ENCODE peak calls at places on chromosomes 1 and 21, in six cellular contexts. L, V, N, R, J and K are unnamed samples.

GRCh38 chr21:33434770-33435360 is 31.7 kb downstream of the IFNGR2 start:
- DNase-seq in L (no peak), V (no peak), J (no peak), R (peak), N (peak), K (no peak)

GRCh38 chr21:42835611-42836401 is 43.5 kb downstream of the WDR4 start:
- DNase-seq in R (no peak), L (peak), J (no peak), N (no peak), V (no peak), K (no peak)

GRCh38 chr1:214271174-214271858 is 9.6 kb upstream of the SMYD2 start:
- DNase-seq in J (no peak), V (peak), N (no peak), R (no peak), L (no peak), K (peak)

GRCh38 chr1:156140879-156141707 is 12.3 kb upstream of the SEMA4A start:
- DNase-seq in V (peak), L (no peak), R (no peak), N (peak), J (no peak), K (peak)

GRCh38 chr1:186763107-186763506 is 65.6 kb upstream of the PLA2G4A start:
- DNase-seq in N (peak), L (no peak), R (no peak), J (peak), V (no peak), K (no peak)

GRCh38 chr1:35178874-35179380 is 14.0 kb downstream of the SFPQ start:
- DNase-seq in N (no peak), R (no peak), L (no peak), J (no peak), V (no peak), K (no peak)

GRCh38 chr1:20371411-20371810 is 80.7 kb downstream of the VWA5B1 start:
- DNase-seq in L (no peak), R (no peak), J (no peak), V (peak), N (peak), K (peak)

GRCh38 chr1:220825819-220826551 is 39.3 kb downstream of the MTARC1 start:
- DNase-seq in J (no peak), N (peak), L (no peak), V (peak), R (no peak), K (no peak)

GRCh38 chr1:32240140-32240951 is 6.7 kb upstream of the FAM167B start:
- DNase-seq in L (peak), R (no peak), J (peak), V (peak), N (peak), K (peak)

GRCh38 chr1:3521426-3521825 is 67.0 kb downstream of the ARHGEF16 start:
- DNase-seq in N (no peak), J (no peak), V (no peak), L (no peak), R (no peak), K (no peak)

GRCh38 chr1:229225331-229225782 is 45.6 kb upstream of the RAB4A start:
- DNase-seq in V (no peak), L (peak), R (no peak), N (no peak), J (no peak), K (no peak)

GRCh38 chr21:41642399-41642798 is 124.5 kb downstream of the RIPK4 start:
- DNase-seq in J (no peak), V (no peak), N (no peak), R (no peak), L (no peak), K (no peak)

GRCh38 chr1:58848818-58849411 is 65.1 kb upstream of the JUN start:
- DNase-seq in L (no peak), V (no peak), N (peak), R (peak), J (peak), K (no peak)

GRCh38 chr21:45578811-45579381 is 36.7 kb upstream of the SLC19A1 start:
- DNase-seq in N (no peak), L (no peak), R (no peak), J (no peak), V (no peak), K (no peak)

GRCh38 chr1:22053861-22054770 is 1.6 kb downstream of the CDC42 start:
- DNase-seq in V (no peak), R (no peak), N (peak), L (no peak), J (no peak), K (no peak)

GRCh38 chr1:60343736-60344135 is 270.2 kb upstream of the C1orf87 start:
- DNase-seq in L (no peak), J (no peak), V (no peak), R (no peak), N (no peak), K (no peak)

GRCh38 chr1:154955039-154955717 is 721 bp downstream of the PBXIP1 start:
- DNase-seq in L (peak), J (peak), R (no peak), N (peak), V (peak), K (peak)

GRCh38 chr1:9881838-9882249 is 28.2 kb downstream of the CTNNBIP1 start:
- DNase-seq in J (no peak), L (no peak), V (no peak), N (peak), R (no peak), K (no peak)

GRCh38 chr1:5934058-5934884 is 58.0 kb downstream of the NPHP4 start:
- DNase-seq in N (no peak), R (no peak), J (no peak), L (no peak), V (no peak), K (no peak)

GRCh38 chr1:237042467-237042891 is 495 bp downstream of the RYR2 start:
- DNase-seq in V (no peak), L (no peak), N (no peak), J (no peak), R (no peak), K (no peak)

GRCh38 chr1:202858789-202859414 is 30.0 kb downstream of the RABIF start:
- DNase-seq in N (no peak), J (no peak), R (no peak), L (no peak), V (no peak), K (no peak)

GRCh38 chr21:29144736-29145353 is 14.4 kb downstream of the MAP3K7CL start:
- DNase-seq in R (no peak), J (no peak), L (no peak), N (no peak), V (no peak), K (no peak)

GRCh38 chr1:152107984-152108898 is 7.0 kb downstream of the TCHH start:
- DNase-seq in R (no peak), N (peak), L (no peak), V (no peak), J (peak), K (no peak)

GRCh38 chr1:85451236-85451830 is 13.6 kb downstream of the DDAH1 start:
- DNase-seq in L (no peak), N (no peak), V (no peak), R (no peak), J (no peak), K (no peak)

GRCh38 chr1:5955479-5955977 is 36.7 kb downstream of the NPHP4 start:
- DNase-seq in N (no peak), L (no peak), R (no peak), V (no peak), J (no peak), K (no peak)

GRCh38 chr1:224067621-224068457 is 46.1 kb upstream of the FBXO28 start:
- DNase-seq in R (no peak), V (no peak), N (peak), L (no peak), J (no peak), K (no peak)

GRCh38 chr1:115596080-115596795 is 45.5 kb upstream of the VANGL1 start:
- DNase-seq in L (no peak), N (peak), V (no peak), R (no peak), J (no peak), K (no peak)
- TF ChIP-seq CTCF in L (no peak), N (no peak), V (no peak), R (no peak), J (no peak), K (no peak)

GRCh38 chr1:212670301-212670700 is 29.3 kb downstream of the BATF3 start:
- DNase-seq in L (no peak), J (no peak), R (no peak), N (no peak), V (no peak), K (no peak)

GRCh38 chr1:212667223-212668139 is 32.2 kb downstream of the BATF3 start:
- DNase-seq in J (peak), R (peak), N (peak), V (no peak), L (no peak), K (no peak)

GRCh38 chr1:212668477-212668876 is 31.2 kb downstream of the BATF3 start:
- DNase-seq in R (no peak), N (no peak), V (no peak), L (no peak), J (no peak), K (no peak)

GRCh38 chr1:212669600-212669999 is 30.0 kb downstream of the BATF3 start:
- DNase-seq in J (peak), N (no peak), R (no peak), L (no peak), V (no peak), K (no peak)

GRCh38 chr1:212669102-212669501 is 30.5 kb downstream of the BATF3 start:
- DNase-seq in R (no peak), V (peak), J (peak), L (no peak), N (peak), K (no peak)
- TF ChIP-seq CTCF in R (no peak), V (peak), J (peak), L (peak), N (peak), K (peak)

GRCh38 chr1:25833158-25833557 is 13.4 kb downstream of the MTFR1L start:
- DNase-seq in R (no peak), N (no peak), V (no peak), L (no peak), J (no peak), K (no peak)

GRCh38 chr1:25834894-25835293 is 15.1 kb downstream of the MTFR1L start:
- DNase-seq in V (no peak), L (no peak), R (no peak), N (no peak), J (no peak), K (no peak)

GRCh38 chr1:25832336-25833037 is 12.7 kb downstream of the MTFR1L start:
- DNase-seq in N (no peak), V (no peak), R (no peak), J (no peak), L (no peak), K (no peak)

GRCh38 chr1:25836695-25837094 is 16.9 kb downstream of the MTFR1L start:
- DNase-seq in J (no peak), L (no peak), N (no peak), R (no peak), V (no peak), K (no peak)

DNA sequence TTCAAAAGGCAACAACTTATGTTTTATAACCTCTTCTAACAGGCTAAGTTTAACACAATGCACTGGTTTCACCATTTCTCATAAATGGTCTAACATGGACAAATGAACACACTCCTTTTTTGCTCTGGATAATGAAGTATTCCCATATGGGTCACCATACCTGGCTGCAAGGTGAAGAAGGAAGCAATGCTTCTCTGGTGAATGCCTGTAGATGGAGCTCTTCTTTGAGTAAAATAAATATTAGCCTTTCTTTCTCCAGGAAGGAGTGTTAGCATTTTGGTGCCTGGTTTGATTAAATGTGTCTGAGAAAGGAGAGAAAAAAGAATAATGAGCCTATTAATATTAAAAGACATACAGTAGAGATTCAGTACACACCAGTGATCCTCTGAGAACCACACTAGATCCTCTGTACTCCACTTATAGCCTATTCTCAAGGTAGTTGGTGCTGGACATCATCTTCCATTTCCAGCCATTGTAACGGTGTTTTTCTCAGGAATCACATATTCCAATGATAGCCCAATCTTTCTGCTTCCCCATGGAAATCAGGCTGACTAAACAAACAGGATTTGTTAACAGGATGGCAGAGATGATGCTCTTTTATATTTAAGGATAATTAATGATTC is 17.6 kb downstream of the MTFR1L start:
- DNase-seq in L (no peak), R (no peak), V (no peak), N (peak), J (peak), K (no peak)
- TF ChIP-seq CTCF in L (peak), R (no peak), V (peak), N (peak), J (peak), K (no peak)

DNA sequence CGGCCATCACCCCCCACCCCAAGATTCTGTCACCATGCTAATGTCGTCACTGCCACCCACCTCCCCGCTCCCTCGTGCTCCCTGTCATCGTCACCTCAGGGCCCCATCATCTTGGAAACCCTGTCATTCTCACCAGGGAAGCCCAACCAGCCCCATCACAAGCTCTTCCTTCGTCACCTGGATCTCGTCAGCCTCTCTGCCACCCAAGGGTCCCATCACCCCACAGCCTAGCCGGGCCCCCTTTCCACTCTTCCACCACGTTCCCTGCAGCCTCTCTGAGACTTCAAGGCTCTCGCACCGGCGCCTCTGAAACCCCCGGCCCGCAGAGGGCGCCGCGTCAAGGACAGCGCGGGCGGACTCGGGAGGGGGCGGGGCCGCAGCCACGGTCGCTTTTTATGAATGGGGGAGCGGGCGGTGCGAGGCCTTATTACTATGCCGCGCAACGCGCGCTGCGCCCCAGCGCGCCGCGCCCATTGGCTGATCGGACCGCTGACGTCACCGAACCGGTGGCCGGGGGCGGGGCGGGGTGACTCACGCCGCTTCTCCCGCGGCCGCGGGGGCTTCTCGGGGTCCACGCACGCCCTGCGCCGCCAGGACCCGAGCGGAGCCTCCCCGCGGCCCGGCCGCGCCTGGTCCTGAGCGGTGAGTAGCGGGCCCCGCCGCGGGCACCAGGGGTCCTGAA is at the start of gene GPR3:
- DNase-seq in L (peak), R (peak), V (peak), J (peak), N (peak), K (peak)
- TF ChIP-seq CTCF in L (peak), R (peak), V (peak), J (peak), N (peak), K (peak)